ENCODE peak calls at places on chromosomes 13 and 19, in ten cellular contexts. H is spleen; T is osteocyte; N is activated CD4-positive, alpha-beta memory T cell treated with anti-CD3 and anti-CD28 coated beads, Interleukin-2, amount 10 ng/mL, durations not matched to agents 7 days and 5 days; A is NCI-H2081 treated with DMSO at 0.1 percent for 48 hours; I is iPS-NIHi11; J is stimulated activated CD4-positive, alpha-beta T cell treated with anti-CD3 and anti-CD28 coated beads, Interleukin-4, amount 100 ng/mL, for 4 hours; P is astrocyte of the spinal cord; Q is endothelial cell; X is EH. G is an unnamed sample.

GRCh38 chr13:41054919-41055619 is 6.2 kb upstream of the WBP4 start:
- DNase-seq in X (no peak), N (no peak), Q (no peak), I (no peak), J (no peak), A (no peak), H (no peak), T (no peak), P (no peak), G (no peak)

GRCh38 chr13:80339841-80340642 is 884 bp downstream of the SPRY2 start:
- DNase-seq in H (peak; percentile 88), T (no peak), Q (peak; percentile 46), J (no peak), P (peak; percentile 37), I (no peak), N (no peak), A (no peak), X (peak; percentile 55), G (no peak)

GRCh38 chr19:40571005-40571318 is 5.7 kb upstream of the SHKBP1 start:
- DNase-seq in X (no peak), Q (no peak), N (no peak), H (no peak), J (no peak), A (no peak), P (no peak), T (no peak), I (no peak), G (no peak)

GRCh38 chr13:93797463-93797862 is 570.9 kb downstream of the GPC6 start:
- DNase-seq in P (peak; percentile 16), A (no peak), I (no peak), H (no peak), X (no peak), N (no peak), J (no peak), T (no peak), Q (no peak), G (no peak)

GRCh38 chr19:1884719-1885334 is 469 bp downstream of the ABHD17A start:
- DNase-seq in A (no peak), J (no peak), I (no peak), X (peak; percentile 43), Q (no peak), H (peak; percentile 90), N (no peak), T (no peak), P (no peak), G (no peak)

GRCh38 chr13:23634897-23635296 is 64.7 kb downstream of the TNFRSF19 start:
- DNase-seq in Q (no peak), N (no peak), P (no peak), X (no peak), T (no peak), A (no peak), J (no peak), H (no peak), I (no peak), G (no peak)

GRCh38 chr13:98272549-98272948 is 95.5 kb upstream of the RNF113B start:
- DNase-seq in J (no peak), P (no peak), X (no peak), T (no peak), A (no peak), Q (no peak), H (no peak), N (no peak), I (no peak), G (no peak)

GRCh38 chr19:18433735-18434398 is 4.1 kb downstream of the ISYNA1 start:
- DNase-seq in T (no peak), I (peak; percentile 50), X (no peak), P (no peak), H (peak; percentile 85), J (no peak), A (no peak), Q (no peak), N (no peak), G (no peak)

GRCh38 chr13:113996912-113997745 is 23.3 kb upstream of the C13orf46 start:
- DNase-seq in A (no peak), J (no peak), H (peak; percentile 72), N (no peak), X (no peak), P (no peak), Q (no peak), T (no peak), I (no peak), G (no peak)

GRCh38 chr19:44367024-44367423 is 10.5 kb upstream of the ZNF112 start:
- DNase-seq in X (peak; percentile 32), T (no peak), A (no peak), I (no peak), H (no peak), J (no peak), Q (no peak), N (no peak), P (peak; percentile 15), G (no peak)